ENCODE peak calls at places on chromosomes 6 and 20, in eight cellular contexts. U, L, V, J, F, W, X and E are unnamed samples.

GRCh38 chr20:16256981-16257380 is 316.3 kb downstream of the KIF16B start:
- DNase-seq in J (no peak), U (no peak), F (no peak), X (no peak), W (no peak), L (no peak), V (no peak), E (no peak)

GRCh38 chr6:68108243-68108835 is 526.7 kb upstream of the ADGRB3 start:
- DNase-seq in J (no peak), L (no peak), X (no peak), U (no peak), V (peak), W (peak), F (no peak), E (no peak)

GRCh38 chr6:138817799-138818198 is 21.9 kb downstream of the ECT2L start:
- DNase-seq in L (peak), F (peak), V (no peak), U (no peak), X (peak), J (peak), W (peak), E (peak)

GRCh38 chr6:40543133-40543532 is 44.0 kb downstream of the LRFN2 start:
- DNase-seq in F (no peak), U (no peak), X (no peak), L (no peak), V (no peak), W (no peak), J (no peak), E (no peak)

GRCh38 chr6:110538416-110539060 is 62.1 kb upstream of the SLC22A16 start:
- DNase-seq in U (peak), J (no peak), V (no peak), X (no peak), W (peak), F (no peak), L (no peak), E (no peak)

GRCh38 chr20:36623444-36623843 is 17.9 kb downstream of the RAB5IF start:
- DNase-seq in L (no peak), X (no peak), J (no peak), U (no peak), V (no peak), W (no peak), F (no peak), E (no peak)

GRCh38 chr6:123994168-123994567 is 190.5 kb downstream of the NKAIN2 start:
- DNase-seq in X (no peak), F (no peak), U (no peak), W (no peak), L (no peak), V (no peak), J (no peak), E (no peak)

GRCh38 chr6:82248233-82248735 is 740 bp upstream of the IBTK start:
- DNase-seq in F (peak), J (no peak), U (no peak), L (no peak), W (peak), V (peak), X (peak), E (peak)

GRCh38 chr20:38599410-38599882 is 2.2 kb upstream of the ARHGAP40 start:
- DNase-seq in V (peak), F (no peak), U (no peak), W (peak), X (peak), J (no peak), L (no peak), E (peak)

GRCh38 chr6:94673251-94673650 is 904.1 kb upstream of the MANEA start:
- DNase-seq in W (no peak), F (no peak), L (no peak), U (no peak), X (no peak), V (no peak), J (no peak), E (no peak)

GRCh38 chr20:59824711-59825562 is 108.5 kb downstream of the SYCP2 start:
- DNase-seq in L (no peak), U (peak), W (no peak), J (no peak), X (no peak), V (no peak), F (no peak), E (no peak)

GRCh38 chr20:5316188-5317158 is at the start of gene PROKR2:
- DNase-seq in V (no peak), U (peak), J (peak), F (no peak), X (no peak), L (peak), W (no peak), E (no peak)

GRCh38 chr6:21188505-21189223 is 404.9 kb upstream of the SOX4 start:
- DNase-seq in F (no peak), X (no peak), J (no peak), W (no peak), U (no peak), V (peak), L (no peak), E (no peak)

GRCh38 chr6:5103250-5103649 is 18.1 kb downstream of the PPP1R3G start:
- DNase-seq in J (no peak), F (no peak), X (no peak), U (no peak), W (peak), L (no peak), V (no peak), E (no peak)

GRCh38 chr6:166241974-166242373 is 66.2 kb downstream of the PRR18 start:
- DNase-seq in U (no peak), F (no peak), V (no peak), X (no peak), L (no peak), J (no peak), W (no peak), E (no peak)

GRCh38 chr6:108446629-108447150 is 114.0 kb upstream of the FOXO3 start:
- DNase-seq in W (no peak), J (no peak), F (no peak), U (no peak), X (no peak), L (no peak), V (no peak), E (no peak)

GRCh38 chr20:46215913-46216707 is 92.2 kb downstream of the CDH22 start:
- DNase-seq in L (peak), J (peak), X (no peak), W (peak), V (no peak), U (no peak), F (no peak), E (peak)

GRCh38 chr6:161037873-161038228 is 46.3 kb downstream of the MAP3K4 start:
- DNase-seq in W (no peak), U (no peak), F (no peak), X (no peak), J (no peak), L (no peak), V (no peak), E (no peak)

GRCh38 chr6:159279790-159280277 is 110.6 kb downstream of the FNDC1 start:
- DNase-seq in L (no peak), F (no peak), J (no peak), W (peak), V (peak), U (no peak), X (peak), E (peak)

GRCh38 chr6:145643760-145644159 is 91.6 kb downstream of the EPM2A start:
- DNase-seq in U (no peak), W (peak), F (no peak), V (peak), J (no peak), L (no peak), X (no peak), E (no peak)

GRCh38 chr6:52243282-52243893 is 912 bp downstream of the IL17F start:
- DNase-seq in J (no peak), V (peak), U (no peak), X (no peak), W (peak), L (no peak), F (no peak), E (no peak)

GRCh38 chr20:17958326-17959256 is 10.0 kb downstream of the SNX5 start:
- DNase-seq in X (no peak), J (no peak), U (no peak), V (no peak), F (no peak), L (no peak), W (no peak), E (no peak)

GRCh38 chr6:133218831-133219230 is 22.3 kb upstream of the EYA4 start:
- DNase-seq in L (no peak), U (no peak), X (no peak), J (no peak), F (no peak), V (no peak), W (no peak), E (no peak)

GRCh38 chr6:14665827-14666724 is 548.5 kb downstream of the CD83 start:
- DNase-seq in U (no peak), F (peak), V (peak), J (no peak), X (no peak), W (peak), L (no peak), E (no peak)

GRCh38 chr6:123925360-123925759 is 121.7 kb downstream of the NKAIN2 start:
- DNase-seq in J (no peak), U (no peak), W (no peak), L (no peak), X (no peak), V (peak), F (no peak), E (no peak)

GRCh38 chr6:33886673-33887144 is 82.9 kb upstream of the MLN start:
- DNase-seq in L (no peak), X (no peak), W (peak), V (peak), U (no peak), J (no peak), F (peak), E (no peak)

GRCh38 chr6:4460595-4461475 is 315.4 kb upstream of the CDYL start:
- DNase-seq in F (peak), L (no peak), W (peak), J (no peak), U (peak), X (peak), V (no peak), E (no peak)

GRCh38 chr6:10529231-10529801 is 8.2 kb downstream of the GCNT2 start:
- DNase-seq in X (peak), F (no peak), W (no peak), U (no peak), J (no peak), L (no peak), V (no peak), E (peak)

GRCh38 chr20:54368578-54368977 is 106.8 kb upstream of the DOK5 start:
- DNase-seq in L (no peak), F (no peak), V (no peak), W (peak), X (no peak), J (no peak), U (no peak), E (no peak)

GRCh38 chr20:50303573-50304500 is 113.2 kb downstream of the CEBPB start:
- DNase-seq in L (no peak), U (peak), W (peak), J (no peak), V (peak), X (peak), F (peak), E (peak)

GRCh38 chr6:39426057-39426592 is 103.6 kb upstream of the KCNK16 start:
- DNase-seq in U (peak), L (no peak), F (no peak), J (no peak), X (no peak), V (peak), W (peak), E (peak)

GRCh38 chr6:11207199-11207968 is 25.1 kb downstream of the NEDD9 start:
- DNase-seq in L (no peak), J (no peak), W (peak), V (peak), X (peak), U (no peak), F (peak), E (peak)

GRCh38 chr6:159831373-159831679 is 31.2 kb downstream of the PNLDC1 start:
- DNase-seq in F (no peak), W (no peak), U (no peak), V (no peak), X (peak), L (no peak), J (no peak), E (no peak)

DNA sequence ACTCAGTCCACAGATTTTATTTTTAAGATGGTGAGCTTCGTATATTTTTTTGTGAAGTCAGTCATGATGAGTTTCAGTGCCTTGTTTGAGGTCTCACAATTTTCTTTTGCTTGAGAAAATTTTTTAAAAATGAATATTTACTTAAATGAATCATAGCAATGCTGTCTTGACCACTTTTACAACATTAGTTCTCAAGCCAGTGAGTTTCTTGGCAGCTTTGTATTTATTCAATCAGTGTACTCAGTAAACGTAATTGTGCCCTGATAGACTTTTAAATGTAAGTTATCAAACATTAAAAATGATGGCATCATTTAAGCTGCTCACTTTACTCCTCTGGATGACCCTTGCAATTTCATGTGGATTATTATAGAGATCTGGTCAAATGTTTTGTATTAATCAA is 261.4 kb downstream of the KHDC1L start:
- DNase-seq in V (no peak), U (no peak), X (no peak), W (no peak), J (no peak), L (no peak), F (no peak), E (no peak)
- TF ChIP-seq CTCF in V (no peak), U (no peak), X (no peak), W (no peak), J (no peak), L (no peak), F (no peak), E (no peak)

GRCh38 chr20:62707981-62708521 is 585 bp upstream of the NTSR1 start:
- DNase-seq in X (no peak), F (no peak), W (no peak), L (no peak), J (peak), U (no peak), V (peak), E (peak)
- TF ChIP-seq CTCF in X (no peak), F (no peak), W (peak), L (peak), J (peak), U (no peak), V (peak), E (peak)

GRCh38 chr6:2524090-2524489 is 226.6 kb downstream of the MYLK4 start:
- DNase-seq in L (no peak), U (no peak), X (no peak), F (no peak), W (no peak), J (no peak), V (peak), E (no peak)
- TF ChIP-seq CTCF in L (no peak), U (no peak), X (no peak), F (peak), W (peak), J (peak), V (no peak), E (no peak)

GRCh38 chr6:74870403-74870802 is 335.4 kb downstream of the COL12A1 start:
- DNase-seq in F (peak), U (no peak), X (no peak), L (no peak), V (no peak), J (no peak), W (no peak), E (peak)
- TF ChIP-seq CTCF in F (peak), U (no peak), X (peak), L (no peak), V (no peak), J (no peak), W (peak), E (no peak)

DNA sequence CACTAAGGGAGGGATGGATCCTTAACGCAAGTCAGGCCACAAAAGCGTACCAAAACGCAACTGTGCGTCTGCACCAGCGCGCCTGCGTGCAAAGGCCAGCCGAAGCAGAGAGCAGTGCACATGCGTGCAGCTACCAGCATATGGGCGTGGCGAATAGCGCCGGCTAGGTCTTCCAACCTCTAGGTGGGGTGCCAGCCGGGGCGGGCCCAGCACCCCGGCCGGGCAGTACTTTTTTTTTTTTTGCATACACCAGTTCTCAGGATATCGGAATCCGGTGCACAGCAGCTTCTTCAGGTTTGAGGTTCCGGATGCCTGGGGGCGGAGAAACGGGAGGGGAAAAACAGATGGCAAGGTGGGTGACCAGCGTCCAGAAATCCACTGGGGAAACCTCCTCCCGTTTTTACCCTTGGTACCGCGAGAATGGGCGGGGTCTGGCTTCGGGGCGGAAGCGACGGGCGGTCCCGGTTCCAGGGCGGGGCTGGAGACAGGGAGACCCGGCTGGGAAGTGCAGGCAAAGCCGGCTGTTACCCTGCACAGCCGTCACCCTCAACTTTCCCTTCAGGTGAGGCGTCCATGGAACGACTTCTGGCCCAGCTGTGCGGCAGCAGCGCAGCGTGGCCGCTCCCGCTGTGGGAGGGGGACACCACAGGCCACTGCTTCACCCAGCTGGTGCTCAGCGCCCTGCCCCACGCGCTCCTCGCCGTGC is at the start of gene ABCC10:
- DNase-seq in X (peak), F (peak), V (peak), L (peak), U (peak), J (peak), W (peak), E (peak)
- TF ChIP-seq CTCF in X (peak), F (peak), V (no peak), L (peak), U (peak), J (no peak), W (peak), E (peak)

DNA sequence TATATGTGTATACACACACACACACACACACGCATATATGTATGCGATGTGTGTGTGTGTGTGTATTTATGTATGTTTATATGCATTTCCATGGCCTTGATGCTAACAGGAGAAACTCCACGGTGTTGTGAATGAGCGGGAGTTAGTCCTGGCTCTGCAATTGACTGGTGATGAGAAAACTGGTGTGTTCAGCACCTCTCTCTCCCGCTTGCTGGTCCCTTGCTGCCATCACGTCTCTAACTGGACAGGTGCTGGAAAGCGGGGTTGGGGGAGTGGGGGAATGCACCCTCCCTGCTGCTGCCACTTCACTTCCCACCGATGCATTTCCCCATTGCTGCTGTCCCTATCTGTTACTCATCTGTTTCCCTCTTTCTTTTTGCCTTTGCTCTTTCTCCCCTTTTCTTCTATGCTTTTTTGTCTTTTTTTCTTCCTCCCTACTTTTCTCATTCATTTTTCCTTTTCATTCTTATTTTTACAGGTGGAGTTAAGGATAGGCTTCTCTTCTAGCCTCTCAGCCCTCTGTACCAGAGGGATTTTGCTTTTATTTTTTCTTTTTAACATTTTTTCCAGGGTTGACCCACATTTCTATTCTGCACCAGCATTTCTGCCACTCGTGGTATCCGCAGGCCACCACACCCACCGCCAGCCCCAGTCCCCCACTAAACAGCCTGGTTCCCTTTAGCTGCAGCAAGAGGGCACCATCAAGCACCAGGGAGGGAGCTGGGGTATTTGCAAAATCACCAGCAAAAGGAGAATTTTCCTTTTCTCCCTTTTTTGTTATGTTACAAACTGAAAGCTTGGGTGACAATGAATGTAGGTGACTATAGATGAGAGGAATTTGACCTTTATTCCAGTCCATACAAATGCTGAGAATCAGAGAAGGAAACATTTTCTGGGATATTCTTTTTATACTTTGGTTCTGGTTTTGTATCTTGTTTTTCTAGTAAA is 115.6 kb downstream of the TCP11 start:
- DNase-seq in F (no peak), W (no peak), J (peak), V (no peak), U (no peak), X (no peak), L (no peak), E (no peak)
- TF ChIP-seq CTCF in F (no peak), W (peak), J (no peak), V (no peak), U (peak), X (no peak), L (no peak), E (peak)

GRCh38 chr6:129624488-129624887 is 85.5 kb downstream of the ARHGAP18 start:
- DNase-seq in X (no peak), L (no peak), U (no peak), J (no peak), F (no peak), V (no peak), W (no peak), E (no peak)

GRCh38 chr6:129620234-129620610 is 89.8 kb downstream of the ARHGAP18 start:
- DNase-seq in W (no peak), J (no peak), F (no peak), X (no peak), V (no peak), L (no peak), U (no peak), E (no peak)

GRCh38 chr6:129623008-129623732 is 86.8 kb downstream of the ARHGAP18 start:
- DNase-seq in V (peak), W (no peak), U (no peak), J (no peak), L (no peak), X (no peak), F (no peak), E (no peak)

GRCh38 chr6:129619579-129620233 is 90.3 kb downstream of the ARHGAP18 start:
- DNase-seq in F (no peak), W (no peak), X (no peak), U (no peak), J (no peak), V (no peak), L (no peak), E (no peak)

DNA sequence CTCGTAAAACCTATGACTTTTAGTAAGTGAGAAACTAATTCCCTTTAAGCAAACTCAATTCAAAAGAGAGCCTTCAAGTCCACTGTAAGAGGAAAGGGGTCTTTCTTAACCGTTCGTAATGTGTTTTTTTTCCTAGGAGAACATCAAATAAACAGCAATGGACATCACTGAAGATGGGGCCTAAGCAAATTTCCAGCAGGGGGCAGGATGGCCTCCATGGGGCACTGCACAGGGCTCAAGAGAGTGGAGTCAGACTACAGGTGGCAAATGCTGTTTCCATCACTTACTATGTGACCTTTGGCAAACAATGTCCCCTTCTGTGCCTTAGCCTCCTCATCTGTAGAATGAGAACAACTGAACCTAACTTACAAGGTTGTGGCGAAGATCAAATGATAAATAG is 88.7 kb downstream of the ARHGAP18 start:
- DNase-seq in J (peak), F (peak), X (peak), V (peak), W (no peak), U (no peak), L (no peak), E (peak)
- TF ChIP-seq CTCF in J (no peak), F (peak), X (peak), V (peak), W (peak), U (no peak), L (peak), E (peak)